ENCODE peak calls at places on chromosomes 1 and 21, in nine cellular contexts. One of them, this sample, is unnamed.

GRCh38 chr1:41482001-41482765 is 2.3 kb downstream of the EDN2 start:
- DNase-seq in astrocyte: no peak
- DNase-seq in heart right ventricle: no peak
- DNase-seq in CD8-positive, alpha-beta memory T cell: no peak
- DNase-seq in transverse colon: peak; percentile 90
- DNase-seq in cardiac muscle cell: no peak
- DNase-seq in mesendoderm: no peak
- DNase-seq in thoracic aorta: no peak
- DNase-seq in neuronal stem cell: no peak
- DNase-seq in this sample: no peak

GRCh38 chr1:44808063-44808937 is at the start of gene BTBD19:
- DNase-seq in astrocyte: peak; percentile 84
- DNase-seq in heart right ventricle: peak; percentile 89
- DNase-seq in CD8-positive, alpha-beta memory T cell: peak; percentile 30
- DNase-seq in transverse colon: peak; percentile 64
- DNase-seq in cardiac muscle cell: peak; percentile 97
- DNase-seq in mesendoderm: peak; percentile 96
- DNase-seq in thoracic aorta: no peak
- DNase-seq in neuronal stem cell: no peak
- DNase-seq in this sample: peak; percentile 14

GRCh38 chr1:21898326-21899155 is 38.6 kb downstream of the HSPG2 start:
- DNase-seq in astrocyte: peak; percentile 40
- DNase-seq in heart right ventricle: no peak
- DNase-seq in CD8-positive, alpha-beta memory T cell: no peak
- DNase-seq in transverse colon: no peak
- DNase-seq in cardiac muscle cell: peak; percentile 55
- DNase-seq in mesendoderm: no peak
- DNase-seq in thoracic aorta: no peak
- DNase-seq in neuronal stem cell: no peak
- DNase-seq in this sample: no peak

GRCh38 chr1:166956872-166957271 is 18.5 kb downstream of the ILDR2 start:
- DNase-seq in astrocyte: no peak
- DNase-seq in heart right ventricle: no peak
- DNase-seq in CD8-positive, alpha-beta memory T cell: no peak
- DNase-seq in transverse colon: no peak
- DNase-seq in cardiac muscle cell: no peak
- DNase-seq in mesendoderm: no peak
- DNase-seq in thoracic aorta: no peak
- DNase-seq in neuronal stem cell: no peak
- DNase-seq in this sample: no peak

GRCh38 chr1:53662951-53663350 is 76.0 kb downstream of the GLIS1 start:
- DNase-seq in astrocyte: no peak
- DNase-seq in heart right ventricle: no peak
- DNase-seq in CD8-positive, alpha-beta memory T cell: no peak
- DNase-seq in transverse colon: no peak
- DNase-seq in cardiac muscle cell: no peak
- DNase-seq in mesendoderm: no peak
- DNase-seq in thoracic aorta: no peak
- DNase-seq in neuronal stem cell: no peak
- DNase-seq in this sample: no peak

GRCh38 chr1:197837911-197838310 is 62.6 kb upstream of the DENND1B start:
- DNase-seq in astrocyte: no peak
- DNase-seq in heart right ventricle: no peak
- DNase-seq in CD8-positive, alpha-beta memory T cell: no peak
- DNase-seq in transverse colon: no peak
- DNase-seq in cardiac muscle cell: no peak
- DNase-seq in mesendoderm: no peak
- DNase-seq in thoracic aorta: no peak
- DNase-seq in neuronal stem cell: no peak
- DNase-seq in this sample: no peak

GRCh38 chr1:205211839-205212241 is 338 bp upstream of the DSTYK start:
- DNase-seq in astrocyte: no peak
- DNase-seq in heart right ventricle: no peak
- DNase-seq in CD8-positive, alpha-beta memory T cell: no peak
- DNase-seq in transverse colon: no peak
- DNase-seq in cardiac muscle cell: no peak
- DNase-seq in mesendoderm: no peak
- DNase-seq in thoracic aorta: no peak
- DNase-seq in neuronal stem cell: no peak
- DNase-seq in this sample: no peak

GRCh38 chr1:51330331-51331201 is at the start of gene TTC39A:
- DNase-seq in astrocyte: no peak
- DNase-seq in heart right ventricle: no peak
- DNase-seq in CD8-positive, alpha-beta memory T cell: no peak
- DNase-seq in transverse colon: no peak
- DNase-seq in cardiac muscle cell: no peak
- DNase-seq in mesendoderm: no peak
- DNase-seq in thoracic aorta: no peak
- DNase-seq in neuronal stem cell: no peak
- DNase-seq in this sample: no peak

GRCh38 chr21:42760977-42761751 is 107.7 kb downstream of the PDE9A start:
- DNase-seq in astrocyte: no peak
- DNase-seq in heart right ventricle: no peak
- DNase-seq in CD8-positive, alpha-beta memory T cell: no peak
- DNase-seq in transverse colon: no peak
- DNase-seq in cardiac muscle cell: no peak
- DNase-seq in mesendoderm: no peak
- DNase-seq in thoracic aorta: no peak
- DNase-seq in neuronal stem cell: no peak
- DNase-seq in this sample: no peak

GRCh38 chr21:45405819-45406762 is 1.1 kb downstream of the COL18A1 start:
- DNase-seq in astrocyte: peak; percentile 55
- DNase-seq in heart right ventricle: no peak
- DNase-seq in CD8-positive, alpha-beta memory T cell: no peak
- DNase-seq in transverse colon: no peak
- DNase-seq in cardiac muscle cell: no peak
- DNase-seq in mesendoderm: peak; percentile 63
- DNase-seq in thoracic aorta: no peak
- DNase-seq in neuronal stem cell: peak; percentile 69
- DNase-seq in this sample: no peak

GRCh38 chr1:47325530-47325929 is 8.1 kb upstream of the CMPK1 start:
- DNase-seq in astrocyte: no peak
- DNase-seq in heart right ventricle: no peak
- DNase-seq in CD8-positive, alpha-beta memory T cell: no peak
- DNase-seq in transverse colon: no peak
- DNase-seq in cardiac muscle cell: no peak
- DNase-seq in mesendoderm: no peak
- DNase-seq in thoracic aorta: no peak
- DNase-seq in neuronal stem cell: no peak
- DNase-seq in this sample: no peak

GRCh38 chr1:80801691-80802090 is 999.0 kb upstream of the ADGRL2 start:
- DNase-seq in astrocyte: no peak
- DNase-seq in heart right ventricle: no peak
- DNase-seq in CD8-positive, alpha-beta memory T cell: no peak
- DNase-seq in transverse colon: no peak
- DNase-seq in cardiac muscle cell: no peak
- DNase-seq in mesendoderm: no peak
- DNase-seq in thoracic aorta: no peak
- DNase-seq in neuronal stem cell: no peak
- DNase-seq in this sample: no peak

GRCh38 chr1:101240041-101240430 is 3.2 kb downstream of the S1PR1 start:
- DNase-seq in astrocyte: no peak
- DNase-seq in heart right ventricle: peak; percentile 58
- DNase-seq in CD8-positive, alpha-beta memory T cell: peak; percentile 27
- DNase-seq in transverse colon: no peak
- DNase-seq in cardiac muscle cell: no peak
- DNase-seq in mesendoderm: no peak
- DNase-seq in thoracic aorta: no peak
- DNase-seq in neuronal stem cell: no peak
- DNase-seq in this sample: no peak

GRCh38 chr1:218330043-218330623 is 15.0 kb upstream of the TGFB2 start:
- DNase-seq in astrocyte: peak; percentile 27
- DNase-seq in heart right ventricle: no peak
- DNase-seq in CD8-positive, alpha-beta memory T cell: peak; percentile 23
- DNase-seq in transverse colon: no peak
- DNase-seq in cardiac muscle cell: peak; percentile 67
- DNase-seq in mesendoderm: peak; percentile 27
- DNase-seq in thoracic aorta: no peak
- DNase-seq in neuronal stem cell: no peak
- DNase-seq in this sample: no peak

GRCh38 chr1:172405912-172406311 is 14.6 kb upstream of the C1orf105 start:
- DNase-seq in astrocyte: no peak
- DNase-seq in heart right ventricle: no peak
- DNase-seq in CD8-positive, alpha-beta memory T cell: no peak
- DNase-seq in transverse colon: no peak
- DNase-seq in cardiac muscle cell: no peak
- DNase-seq in mesendoderm: no peak
- DNase-seq in thoracic aorta: no peak
- DNase-seq in neuronal stem cell: no peak
- DNase-seq in this sample: no peak

GRCh38 chr1:82388679-82389078 is 587.9 kb downstream of the ADGRL2 start:
- DNase-seq in astrocyte: peak; percentile 88
- DNase-seq in heart right ventricle: no peak
- DNase-seq in CD8-positive, alpha-beta memory T cell: no peak
- DNase-seq in transverse colon: no peak
- DNase-seq in cardiac muscle cell: peak; percentile 4
- DNase-seq in mesendoderm: no peak
- DNase-seq in thoracic aorta: no peak
- DNase-seq in neuronal stem cell: no peak
- DNase-seq in this sample: no peak
- H3K27ac ChIP-seq in astrocyte: no peak overlapping the region
- H3K27ac ChIP-seq in heart right ventricle: no peak overlapping the region
- H3K27ac ChIP-seq in CD8-positive, alpha-beta memory T cell: no peak overlapping the region
- H3K27ac ChIP-seq in transverse colon: no peak overlapping the region
- H3K27ac ChIP-seq in cardiac muscle cell: no peak overlapping the region
- H3K27ac ChIP-seq in mesendoderm: no peak overlapping the region
- H3K27ac ChIP-seq in thoracic aorta: no peak overlapping the region
- H3K27ac ChIP-seq in neuronal stem cell: no peak overlapping the region
- H3K27ac ChIP-seq in this sample: no peak overlapping the region

DNA sequence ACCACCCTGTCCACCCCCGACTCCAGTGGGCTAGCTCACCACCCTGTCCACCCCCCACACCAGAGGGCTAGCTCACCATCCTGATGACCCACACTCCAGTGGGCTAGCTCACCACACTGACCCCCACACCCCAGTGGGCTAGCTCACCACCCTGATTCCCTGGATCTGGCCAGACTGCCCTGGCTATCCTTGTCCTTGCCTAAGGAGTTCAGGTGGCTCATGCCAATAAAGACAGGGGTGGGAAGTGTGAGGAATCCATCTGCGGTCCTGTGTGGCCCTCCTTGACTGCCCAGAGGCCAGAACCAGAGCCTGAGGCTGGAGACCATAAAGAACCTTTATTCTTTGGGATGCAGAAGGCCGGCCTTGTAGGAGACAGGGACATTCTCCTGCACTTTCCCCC is 3.6 kb downstream of the PADI1 start:
- DNase-seq in astrocyte: no peak
- DNase-seq in heart right ventricle: no peak
- DNase-seq in CD8-positive, alpha-beta memory T cell: no peak
- DNase-seq in transverse colon: no peak
- DNase-seq in cardiac muscle cell: no peak
- DNase-seq in mesendoderm: no peak
- DNase-seq in thoracic aorta: no peak
- DNase-seq in neuronal stem cell: no peak
- DNase-seq in this sample: no peak
- H3K27ac ChIP-seq in astrocyte: no peak overlapping the region
- H3K27ac ChIP-seq in heart right ventricle: no peak overlapping the region
- H3K27ac ChIP-seq in CD8-positive, alpha-beta memory T cell: no peak overlapping the region
- H3K27ac ChIP-seq in transverse colon: no peak overlapping the region
- H3K27ac ChIP-seq in cardiac muscle cell: no peak overlapping the region
- H3K27ac ChIP-seq in mesendoderm: peak overlapping the region; percentile 16
- H3K27ac ChIP-seq in thoracic aorta: no peak overlapping the region
- H3K27ac ChIP-seq in neuronal stem cell: no peak overlapping the region
- H3K27ac ChIP-seq in this sample: no peak overlapping the region

DNA sequence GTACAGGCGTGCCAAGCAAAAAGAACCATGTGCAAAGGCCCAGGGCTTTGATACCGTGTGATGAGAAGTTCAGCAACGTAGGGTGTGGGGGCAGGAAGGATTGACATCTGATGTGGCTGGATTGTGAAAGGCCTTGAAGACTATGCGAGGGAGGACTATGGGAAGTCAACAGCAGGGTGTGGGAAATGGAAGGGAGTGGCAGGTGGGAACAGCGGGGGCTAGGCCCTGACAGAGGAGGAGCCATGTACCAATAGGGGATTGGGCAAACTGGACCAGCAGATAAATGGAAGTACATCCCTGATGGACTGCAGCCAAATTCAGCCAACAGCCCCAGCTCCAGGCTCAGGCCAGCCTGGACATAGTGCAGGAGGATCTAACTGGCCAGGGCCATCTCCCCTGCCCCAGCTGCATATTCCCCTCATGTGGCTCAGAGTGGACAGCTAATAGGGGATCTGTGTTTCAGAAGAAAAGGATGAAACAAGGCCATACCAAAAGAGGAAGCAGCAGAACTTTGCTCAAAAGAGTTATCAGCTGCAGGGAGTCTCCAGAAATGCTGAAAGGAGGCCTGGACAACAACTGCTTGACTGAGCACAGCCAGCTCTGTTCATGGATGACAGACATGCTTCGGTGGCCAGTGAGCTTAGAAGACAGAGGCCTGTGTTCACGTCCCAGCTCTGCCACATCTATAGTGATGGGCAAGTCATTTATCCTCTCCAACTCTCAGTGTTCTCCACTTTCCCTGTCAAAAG is 140.2 kb upstream of the SGIP1 start:
- DNase-seq in astrocyte: no peak
- DNase-seq in heart right ventricle: no peak
- DNase-seq in CD8-positive, alpha-beta memory T cell: no peak
- DNase-seq in transverse colon: no peak
- DNase-seq in cardiac muscle cell: no peak
- DNase-seq in mesendoderm: no peak
- DNase-seq in thoracic aorta: no peak
- DNase-seq in neuronal stem cell: no peak
- DNase-seq in this sample: no peak
- H3K27ac ChIP-seq in astrocyte: no peak overlapping the region
- H3K27ac ChIP-seq in heart right ventricle: no peak overlapping the region
- H3K27ac ChIP-seq in CD8-positive, alpha-beta memory T cell: no peak overlapping the region
- H3K27ac ChIP-seq in transverse colon: no peak overlapping the region
- H3K27ac ChIP-seq in cardiac muscle cell: no peak overlapping the region
- H3K27ac ChIP-seq in mesendoderm: no peak overlapping the region
- H3K27ac ChIP-seq in thoracic aorta: no peak overlapping the region
- H3K27ac ChIP-seq in neuronal stem cell: no peak overlapping the region
- H3K27ac ChIP-seq in this sample: no peak overlapping the region

GRCh38 chr1:191643060-191643459 is 515.2 kb upstream of the RGS18 start:
- DNase-seq in astrocyte: no peak
- DNase-seq in heart right ventricle: no peak
- DNase-seq in CD8-positive, alpha-beta memory T cell: no peak
- DNase-seq in transverse colon: no peak
- DNase-seq in cardiac muscle cell: no peak
- DNase-seq in mesendoderm: no peak
- DNase-seq in thoracic aorta: no peak
- DNase-seq in neuronal stem cell: no peak
- DNase-seq in this sample: no peak

DNA sequence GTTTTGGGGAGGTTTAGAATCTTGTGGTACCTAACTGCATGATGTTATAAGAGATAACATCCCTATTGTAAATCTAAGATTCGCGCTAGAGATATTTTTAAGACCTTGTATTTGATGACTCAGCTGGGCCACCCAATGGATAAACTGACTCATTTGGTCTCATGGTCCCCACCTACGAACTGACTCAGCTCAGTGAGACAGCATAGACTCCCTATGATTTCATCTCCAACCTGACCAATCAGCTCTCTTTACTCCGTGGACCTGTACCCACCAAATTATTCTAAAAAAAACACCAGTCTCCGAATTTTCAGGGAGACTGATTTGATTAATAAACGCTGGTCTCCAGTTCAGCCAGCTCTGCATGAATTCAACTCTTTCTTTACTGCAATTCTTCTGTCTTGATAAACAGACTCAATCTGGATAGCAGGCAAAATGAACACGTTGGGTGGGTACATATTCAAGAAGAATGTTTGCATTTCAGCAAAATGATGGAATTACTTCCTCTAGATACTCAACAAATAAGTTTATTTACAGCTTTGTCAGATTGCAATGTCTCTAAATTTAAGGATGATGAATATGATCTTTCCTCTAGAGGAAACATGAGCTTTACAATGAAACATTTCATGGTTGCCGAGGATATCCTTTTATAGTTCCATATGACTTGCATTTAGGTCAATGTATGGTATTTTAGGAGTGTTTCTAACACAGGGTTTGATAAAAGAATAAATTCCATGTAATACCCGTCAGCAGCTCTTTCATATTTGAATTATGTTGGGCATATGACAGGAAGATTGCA is 516.6 kb upstream of the RGS18 start:
- DNase-seq in astrocyte: peak; percentile 78
- DNase-seq in heart right ventricle: no peak
- DNase-seq in CD8-positive, alpha-beta memory T cell: no peak
- DNase-seq in transverse colon: no peak
- DNase-seq in cardiac muscle cell: no peak
- DNase-seq in mesendoderm: no peak
- DNase-seq in thoracic aorta: no peak
- DNase-seq in neuronal stem cell: no peak
- DNase-seq in this sample: no peak
- H3K27ac ChIP-seq in astrocyte: peak overlapping the region; percentile 70
- H3K27ac ChIP-seq in heart right ventricle: no peak overlapping the region
- H3K27ac ChIP-seq in CD8-positive, alpha-beta memory T cell: no peak overlapping the region
- H3K27ac ChIP-seq in transverse colon: no peak overlapping the region
- H3K27ac ChIP-seq in cardiac muscle cell: no peak overlapping the region
- H3K27ac ChIP-seq in mesendoderm: no peak overlapping the region
- H3K27ac ChIP-seq in thoracic aorta: no peak overlapping the region
- H3K27ac ChIP-seq in neuronal stem cell: no peak overlapping the region
- H3K27ac ChIP-seq in this sample: no peak overlapping the region